ENCODE peak calls at places on chromosomes 16 and 17, in five cellular contexts. F, X, L, E and T are unnamed samples.

GRCh38 chr16:23452572-23453337 is at the start of gene COG7:
- DNase-seq in F (peak), X (peak), L (peak), E (peak), T (peak)

GRCh38 chr16:69469807-69470561 is 45.6 kb downstream of the CYB5B start:
- DNase-seq in F (peak), X (no peak), L (no peak), E (no peak), T (no peak)

GRCh38 chr17:859461-860195 is 77.5 kb downstream of the MRM3 start:
- DNase-seq in F (no peak), X (peak), L (no peak), E (peak), T (no peak)

GRCh38 chr17:59892251-59892848 is 393 bp downstream of the TUBD1 start:
- DNase-seq in F (peak), X (no peak), L (no peak), E (no peak), T (no peak)

GRCh38 chr16:31093132-31093703 is 1.4 kb downstream of the VKORC1 start:
- DNase-seq in F (no peak), X (no peak), L (peak), E (peak), T (no peak)

GRCh38 chr16:48526058-48526957 is 83.7 kb downstream of the N4BP1 start:
- DNase-seq in F (no peak), X (no peak), L (peak), E (peak), T (peak)

GRCh38 chr16:48897698-48898205 is 287.8 kb upstream of the N4BP1 start:
- DNase-seq in F (no peak), X (no peak), L (no peak), E (no peak), T (no peak)

GRCh38 chr17:71902931-71903506 is 217.8 kb upstream of the SOX9 start:
- DNase-seq in F (no peak), X (no peak), L (no peak), E (peak), T (no peak)

GRCh38 chr17:2798188-2798587 is 1.9 kb downstream of the RAP1GAP2 start:
- DNase-seq in F (no peak), X (no peak), L (no peak), E (no peak), T (no peak)

GRCh38 chr16:87550510-87550961 is 51.8 kb upstream of the JPH3 start:
- DNase-seq in F (peak), X (no peak), L (peak), E (peak), T (no peak)

GRCh38 chr17:74099441-74100340 is 103.8 kb upstream of the RPL38 start:
- DNase-seq in F (no peak), X (no peak), L (no peak), E (no peak), T (no peak)

GRCh38 chr16:12205378-12205777 is 228.8 kb downstream of the SNX29 start:
- DNase-seq in F (no peak), X (no peak), L (no peak), E (no peak), T (no peak)

GRCh38 chr17:35896011-35896587 is 15.9 kb upstream of the CCL5 start:
- DNase-seq in F (no peak), X (no peak), L (no peak), E (no peak), T (no peak)

GRCh38 chr16:22621571-22622148 is 111.0 kb downstream of the NPIPB5 start:
- DNase-seq in F (no peak), X (no peak), L (no peak), E (no peak), T (no peak)